ENCODE peak calls at places on chromosomes 5 and 9, in nine cellular contexts. One of them, this sample, is unnamed.

GRCh38 chr5:115069087-115069968 is 100.4 kb downstream of the TRIM36 start:
- DNase-seq in heart left ventricle: no peak
- DNase-seq in GM12865: peak
- DNase-seq in heart right ventricle: no peak
- DNase-seq in HCT116: peak
- DNase-seq in CD8-positive, alpha-beta T cell: no peak
- DNase-seq in HepG2: peak
- DNase-seq in sigmoid colon: no peak
- DNase-seq in pancreas: peak
- DNase-seq in this sample: peak

GRCh38 chr9:130167927-130168326 is 4.3 kb upstream of the NCS1 start:
- DNase-seq in HepG2: no peak
- DNase-seq in pancreas: no peak
- DNase-seq in GM12865: no peak
- DNase-seq in heart right ventricle: no peak
- DNase-seq in HCT116: no peak
- DNase-seq in heart left ventricle: no peak
- DNase-seq in sigmoid colon: no peak
- DNase-seq in CD8-positive, alpha-beta T cell: no peak
- DNase-seq in this sample: no peak

GRCh38 chr5:68420476-68421344 is 205.2 kb downstream of the PIK3R1 start:
- DNase-seq in sigmoid colon: no peak
- DNase-seq in heart right ventricle: peak
- DNase-seq in HCT116: no peak
- DNase-seq in HepG2: no peak
- DNase-seq in heart left ventricle: peak
- DNase-seq in CD8-positive, alpha-beta T cell: no peak
- DNase-seq in pancreas: no peak
- DNase-seq in GM12865: no peak
- DNase-seq in this sample: no peak

GRCh38 chr5:159313197-159313596 is 17.1 kb downstream of the IL12B start:
- DNase-seq in HepG2: no peak
- DNase-seq in heart right ventricle: no peak
- DNase-seq in CD8-positive, alpha-beta T cell: no peak
- DNase-seq in GM12865: no peak
- DNase-seq in heart left ventricle: no peak
- DNase-seq in pancreas: no peak
- DNase-seq in HCT116: no peak
- DNase-seq in sigmoid colon: no peak
- DNase-seq in this sample: no peak

GRCh38 chr9:1216532-1216931 is 166.4 kb downstream of the DMRT2 start:
- DNase-seq in heart left ventricle: no peak
- DNase-seq in heart right ventricle: no peak
- DNase-seq in pancreas: no peak
- DNase-seq in HepG2: no peak
- DNase-seq in sigmoid colon: no peak
- DNase-seq in CD8-positive, alpha-beta T cell: no peak
- DNase-seq in GM12865: no peak
- DNase-seq in HCT116: no peak
- DNase-seq in this sample: no peak

GRCh38 chr5:73160239-73160671 is 12.7 kb upstream of the TMEM174 start:
- DNase-seq in HepG2: no peak
- DNase-seq in heart left ventricle: no peak
- DNase-seq in sigmoid colon: no peak
- DNase-seq in heart right ventricle: no peak
- DNase-seq in HCT116: no peak
- DNase-seq in pancreas: no peak
- DNase-seq in CD8-positive, alpha-beta T cell: no peak
- DNase-seq in GM12865: peak
- DNase-seq in this sample: no peak

GRCh38 chr9:81841326-81841725 is 86.9 kb upstream of the SPATA31D4 start:
- DNase-seq in heart left ventricle: no peak
- DNase-seq in CD8-positive, alpha-beta T cell: no peak
- DNase-seq in heart right ventricle: no peak
- DNase-seq in sigmoid colon: no peak
- DNase-seq in GM12865: no peak
- DNase-seq in pancreas: no peak
- DNase-seq in HepG2: no peak
- DNase-seq in HCT116: no peak
- DNase-seq in this sample: no peak

GRCh38 chr5:93620487-93621339 is 37.7 kb downstream of the NR2F1 start:
- DNase-seq in GM12865: peak
- DNase-seq in heart right ventricle: peak
- DNase-seq in HCT116: peak
- DNase-seq in CD8-positive, alpha-beta T cell: peak
- DNase-seq in HepG2: peak
- DNase-seq in heart left ventricle: peak
- DNase-seq in sigmoid colon: peak
- DNase-seq in pancreas: peak
- DNase-seq in this sample: no peak

GRCh38 chr5:6723122-6723885 is 10.1 kb downstream of the TENT4A start:
- DNase-seq in heart right ventricle: no peak
- DNase-seq in HepG2: no peak
- DNase-seq in heart left ventricle: no peak
- DNase-seq in CD8-positive, alpha-beta T cell: no peak
- DNase-seq in pancreas: no peak
- DNase-seq in HCT116: no peak
- DNase-seq in GM12865: no peak
- DNase-seq in sigmoid colon: no peak
- DNase-seq in this sample: no peak

DNA sequence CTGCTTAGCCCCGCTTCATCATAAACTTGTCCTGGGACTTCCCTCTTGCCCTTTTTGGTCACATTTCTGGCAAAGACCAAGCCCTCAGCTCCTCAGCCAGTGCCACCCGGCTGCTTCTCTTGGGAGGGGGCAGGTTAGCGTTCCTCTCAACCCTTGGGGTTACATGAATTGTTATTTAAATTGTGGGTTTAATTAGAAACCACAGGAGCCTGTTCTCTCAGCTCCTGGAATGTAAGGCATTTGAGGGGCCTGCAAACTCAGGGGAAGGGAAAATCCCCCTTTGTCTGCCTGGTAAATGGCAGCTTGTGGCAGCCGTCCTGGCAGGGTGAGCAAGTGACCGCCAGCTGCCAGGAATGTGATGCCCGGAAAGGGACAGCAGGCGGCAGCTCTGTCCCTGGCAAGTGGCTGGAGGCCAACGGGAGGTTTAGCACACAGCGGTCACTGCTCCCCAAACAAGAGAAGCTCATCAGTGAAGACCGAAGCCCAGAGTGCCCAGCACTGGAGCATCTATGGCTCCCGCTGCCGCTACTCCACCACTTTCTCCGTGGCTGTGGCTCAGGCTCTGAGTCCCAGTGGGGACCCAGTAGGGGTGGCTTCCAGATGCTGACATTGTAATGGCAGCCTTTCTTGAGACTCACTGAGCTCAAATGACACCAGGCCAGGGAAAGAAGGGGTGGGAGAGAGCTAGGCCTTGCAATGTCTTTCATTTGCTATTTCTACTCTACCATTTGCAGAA is 51.7 kb downstream of the SHB start:
- DNase-seq in pancreas: peak
- DNase-seq in HCT116: no peak
- DNase-seq in GM12865: no peak
- DNase-seq in HepG2: no peak
- DNase-seq in sigmoid colon: no peak
- DNase-seq in CD8-positive, alpha-beta T cell: no peak
- DNase-seq in heart left ventricle: peak
- DNase-seq in heart right ventricle: peak
- DNase-seq in this sample: peak
- TF ChIP-seq CTCF in pancreas: peak
- TF ChIP-seq CTCF in HCT116: peak
- TF ChIP-seq CTCF in GM12865: no peak
- TF ChIP-seq CTCF in HepG2: no peak
- TF ChIP-seq CTCF in sigmoid colon: no peak
- TF ChIP-seq CTCF in CD8-positive, alpha-beta T cell: no peak
- TF ChIP-seq CTCF in heart left ventricle: peak
- TF ChIP-seq CTCF in heart right ventricle: peak
- TF ChIP-seq CTCF in this sample: peak

DNA sequence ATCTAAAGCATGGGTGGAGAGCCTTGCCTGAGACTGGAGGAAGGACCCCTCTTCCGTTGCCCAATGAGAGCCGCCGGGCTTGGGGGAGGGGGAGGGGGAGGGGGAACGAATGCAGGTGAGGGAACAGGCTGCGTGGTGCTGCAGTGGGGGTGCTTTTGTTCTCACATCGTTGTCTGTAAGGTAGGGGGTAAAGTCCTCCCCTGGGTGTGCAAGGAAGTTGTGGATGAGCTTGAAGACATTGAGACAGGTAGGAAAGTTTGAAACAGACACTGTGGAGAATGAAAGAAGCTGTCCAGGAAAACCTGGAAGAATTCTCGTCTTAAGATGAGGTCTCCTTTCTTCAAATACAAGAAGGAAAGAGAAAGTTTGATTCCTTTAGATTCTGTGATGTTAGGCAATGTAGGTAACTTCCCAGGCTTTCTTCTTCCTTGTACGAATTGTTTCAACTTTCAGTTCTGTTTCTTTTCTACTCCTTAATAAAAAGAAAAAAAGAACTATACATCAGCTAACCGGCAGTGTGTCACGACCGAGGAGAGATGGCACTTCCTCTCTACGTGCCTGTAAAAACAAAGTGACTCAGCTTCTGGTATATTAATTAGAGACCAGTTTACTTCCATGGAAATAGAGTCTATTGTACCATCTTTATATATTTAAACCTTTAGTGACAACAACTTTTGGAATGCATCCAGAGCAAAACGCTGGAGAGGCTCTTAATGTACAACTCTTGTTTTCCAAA is 94.3 kb upstream of the LIFR start:
- DNase-seq in GM12865: no peak
- DNase-seq in pancreas: no peak
- DNase-seq in HCT116: no peak
- DNase-seq in HepG2: no peak
- DNase-seq in CD8-positive, alpha-beta T cell: no peak
- DNase-seq in heart right ventricle: no peak
- DNase-seq in heart left ventricle: no peak
- DNase-seq in sigmoid colon: no peak
- DNase-seq in this sample: no peak
- H3K4me3 ChIP-seq in GM12865: no peak
- H3K4me3 ChIP-seq in pancreas: no peak
- H3K4me3 ChIP-seq in HCT116: peak
- H3K4me3 ChIP-seq in HepG2: no peak
- H3K4me3 ChIP-seq in CD8-positive, alpha-beta T cell: no peak
- H3K4me3 ChIP-seq in heart right ventricle: peak
- H3K4me3 ChIP-seq in heart left ventricle: peak
- H3K4me3 ChIP-seq in sigmoid colon: no peak
- H3K4me3 ChIP-seq in this sample: no peak

GRCh38 chr5:140795259-140795641 is 598 bp downstream of the PCDHA2 start:
- DNase-seq in heart left ventricle: no peak
- DNase-seq in HCT116: no peak
- DNase-seq in GM12865: no peak
- DNase-seq in sigmoid colon: no peak
- DNase-seq in HepG2: no peak
- DNase-seq in heart right ventricle: no peak
- DNase-seq in pancreas: no peak
- DNase-seq in CD8-positive, alpha-beta T cell: no peak
- DNase-seq in this sample: no peak

GRCh38 chr5:140791111-140791510 is 3.5 kb upstream of the PCDHA2 start:
- DNase-seq in HCT116: no peak
- DNase-seq in heart right ventricle: no peak
- DNase-seq in pancreas: no peak
- DNase-seq in heart left ventricle: no peak
- DNase-seq in CD8-positive, alpha-beta T cell: no peak
- DNase-seq in GM12865: no peak
- DNase-seq in HepG2: no peak
- DNase-seq in sigmoid colon: no peak
- DNase-seq in this sample: no peak

GRCh38 chr5:140796718-140797095 is 2.1 kb downstream of the PCDHA2 start:
- DNase-seq in CD8-positive, alpha-beta T cell: no peak
- DNase-seq in heart left ventricle: peak
- DNase-seq in pancreas: no peak
- DNase-seq in heart right ventricle: no peak
- DNase-seq in HepG2: no peak
- DNase-seq in GM12865: no peak
- DNase-seq in HCT116: no peak
- DNase-seq in sigmoid colon: no peak
- DNase-seq in this sample: no peak

DNA sequence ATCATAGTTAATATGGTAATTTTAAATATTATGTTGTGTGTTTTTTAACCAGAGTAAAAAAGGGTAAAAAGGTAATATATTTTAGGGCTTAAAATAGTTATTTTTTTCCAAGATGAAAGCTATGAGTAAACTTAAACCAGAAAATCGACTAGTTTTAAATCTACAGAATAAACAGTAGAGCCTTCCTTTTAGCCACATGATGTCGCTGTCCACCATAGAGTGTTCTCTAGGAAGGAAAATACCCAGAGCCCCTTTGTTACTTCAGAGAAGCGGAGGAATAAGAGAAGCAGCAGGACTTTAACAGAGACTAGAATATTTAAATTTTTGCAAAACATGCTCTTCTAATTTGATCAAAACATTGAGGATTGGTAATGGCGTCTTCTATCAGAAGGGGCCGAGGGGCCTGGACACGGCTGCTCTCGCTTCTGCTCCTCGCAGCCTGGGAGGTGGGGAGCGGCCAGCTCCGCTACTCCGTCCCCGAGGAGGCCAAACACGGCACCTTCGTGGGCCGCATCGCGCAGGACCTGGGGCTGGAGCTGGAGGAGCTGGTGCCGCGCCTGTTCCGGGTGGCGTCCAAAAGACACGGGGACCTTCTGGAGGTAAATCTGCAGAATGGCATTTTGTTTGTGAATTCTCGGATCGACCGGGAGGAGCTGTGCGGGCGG is at the start of gene PCDHA2:
- DNase-seq in HCT116: no peak
- DNase-seq in CD8-positive, alpha-beta T cell: no peak
- DNase-seq in pancreas: no peak
- DNase-seq in GM12865: no peak
- DNase-seq in heart left ventricle: peak
- DNase-seq in HepG2: no peak
- DNase-seq in sigmoid colon: no peak
- DNase-seq in heart right ventricle: no peak
- DNase-seq in this sample: no peak
- TF ChIP-seq CTCF in HCT116: no peak
- TF ChIP-seq CTCF in CD8-positive, alpha-beta T cell: no peak
- TF ChIP-seq CTCF in pancreas: no peak
- TF ChIP-seq CTCF in GM12865: no peak
- TF ChIP-seq CTCF in heart left ventricle: peak
- TF ChIP-seq CTCF in HepG2: no peak
- TF ChIP-seq CTCF in sigmoid colon: no peak
- TF ChIP-seq CTCF in heart right ventricle: no peak
- TF ChIP-seq CTCF in this sample: peak

GRCh38 chr9:35342221-35342620 is 147.7 kb upstream of the RUSC2 start:
- DNase-seq in heart right ventricle: no peak
- DNase-seq in heart left ventricle: no peak
- DNase-seq in GM12865: no peak
- DNase-seq in sigmoid colon: no peak
- DNase-seq in CD8-positive, alpha-beta T cell: no peak
- DNase-seq in HCT116: no peak
- DNase-seq in HepG2: no peak
- DNase-seq in pancreas: no peak
- DNase-seq in this sample: no peak
- H3K4me3 ChIP-seq in heart right ventricle: peak
- H3K4me3 ChIP-seq in heart left ventricle: peak
- H3K4me3 ChIP-seq in GM12865: no peak
- H3K4me3 ChIP-seq in sigmoid colon: no peak
- H3K4me3 ChIP-seq in CD8-positive, alpha-beta T cell: no peak
- H3K4me3 ChIP-seq in HCT116: no peak
- H3K4me3 ChIP-seq in HepG2: no peak
- H3K4me3 ChIP-seq in pancreas: no peak
- H3K4me3 ChIP-seq in this sample: no peak